ENCODE peak calls at places on chromosomes 1 and 21, in eight cellular contexts. F is uterus, U is gastrocnemius medialis, Z is HCT116, P is heart left ventricle, K is prostate gland, S is breast epithelium, D is adrenal gland. N is an unnamed sample.

GRCh38 chr21:38774152-38774551 is 31.6 kb upstream of the ETS2 start:
- DNase-seq in F (no peak), U (no peak), Z (no peak), P (no peak), K (no peak), S (no peak), D (no peak), N (no peak)

GRCh38 chr1:183480971-183481431 is 8.7 kb downstream of the SMG7 start:
- DNase-seq in F (no peak), U (no peak), Z (no peak), P (no peak), K (no peak), S (no peak), D (no peak), N (no peak)

GRCh38 chr1:95169544-95169943 is 52.4 kb downstream of the TLCD4 start:
- DNase-seq in F (no peak), U (no peak), Z (peak), P (no peak), K (no peak), S (no peak), D (no peak), N (no peak)

GRCh38 chr1:29639741-29640427 is 403.6 kb downstream of the PTPRU start:
- DNase-seq in F (no peak), U (no peak), Z (peak), P (no peak), K (no peak), S (peak), D (peak), N (no peak)

GRCh38 chr1:55179177-55179835 is 35.9 kb downstream of the USP24 start:
- DNase-seq in F (no peak), U (no peak), Z (no peak), P (no peak), K (no peak), S (no peak), D (no peak), N (no peak)

GRCh38 chr1:67570473-67571143 is 114.4 kb upstream of the GADD45A start:
- DNase-seq in F (no peak), U (no peak), Z (no peak), P (no peak), K (no peak), S (no peak), D (no peak), N (no peak)

GRCh38 chr1:228016181-228016510 is 9.3 kb downstream of the WNT3A start:
- DNase-seq in F (no peak), U (no peak), Z (no peak), P (no peak), K (no peak), S (peak), D (no peak), N (no peak)

GRCh38 chr1:160167056-160167455 is 15.7 kb downstream of the ATP1A4 start:
- DNase-seq in F (no peak), U (no peak), Z (no peak), P (no peak), K (no peak), S (no peak), D (peak), N (no peak)

GRCh38 chr1:69858534-69858933 is 290.8 kb downstream of the LRRC7 start:
- DNase-seq in F (no peak), U (no peak), Z (no peak), P (no peak), K (no peak), S (no peak), D (no peak), N (no peak)

GRCh38 chr1:182685186-182685585 is 799 bp upstream of the RGS8 start:
- DNase-seq in F (no peak), U (no peak), Z (no peak), P (no peak), K (no peak), S (no peak), D (no peak), N (no peak)

GRCh38 chr1:204376919-204377799 is 17.4 kb upstream of the PLEKHA6 start:
- DNase-seq in F (no peak), U (peak), Z (peak), P (no peak), K (no peak), S (no peak), D (no peak), N (no peak)

GRCh38 chr1:78651247-78651646 is 1.6 kb downstream of the IFI44 start:
- DNase-seq in F (no peak), U (no peak), Z (no peak), P (no peak), K (no peak), S (no peak), D (no peak), N (no peak)

GRCh38 chr1:208431721-208432120 is 187.5 kb upstream of the PLXNA2 start:
- DNase-seq in F (no peak), U (no peak), Z (no peak), P (no peak), K (no peak), S (no peak), D (no peak), N (no peak)

GRCh38 chr1:223742861-223743517 is 30.6 kb downstream of the CAPN2 start:
- DNase-seq in F (no peak), U (no peak), Z (no peak), P (no peak), K (no peak), S (no peak), D (no peak), N (no peak)

GRCh38 chr1:94258873-94259331 is 21.5 kb upstream of the ARHGAP29 start:
- DNase-seq in F (peak), U (peak), Z (peak), P (peak), K (peak), S (peak), D (peak), N (no peak)

GRCh38 chr1:199815947-199816346 is 211.6 kb upstream of the NR5A2 start:
- DNase-seq in F (no peak), U (no peak), Z (no peak), P (no peak), K (no peak), S (no peak), D (no peak), N (no peak)

GRCh38 chr1:161085165-161085564 is 4.2 kb downstream of the NECTIN4 start:
- DNase-seq in F (no peak), U (no peak), Z (no peak), P (no peak), K (no peak), S (no peak), D (no peak), N (no peak)

GRCh38 chr1:31095298-31095981 is 29.9 kb upstream of the PUM1 start:
- DNase-seq in F (no peak), U (no peak), Z (no peak), P (no peak), K (no peak), S (no peak), D (no peak), N (no peak)

GRCh38 chr1:91404151-91405012 is at the start of gene HFM1:
- DNase-seq in F (peak), U (peak), Z (peak), P (peak), K (peak), S (peak), D (peak), N (no peak)

GRCh38 chr1:162605225-162605927 is 26.9 kb upstream of the DDR2 start:
- DNase-seq in F (no peak), U (no peak), Z (peak), P (no peak), K (no peak), S (no peak), D (no peak), N (no peak)

GRCh38 chr1:66506393-66506687 is 27.6 kb upstream of the SGIP1 start:
- DNase-seq in F (no peak), U (no peak), Z (no peak), P (no peak), K (no peak), S (no peak), D (no peak), N (no peak)

GRCh38 chr1:40939320-40940059 is 40.0 kb upstream of the CTPS1 start:
- DNase-seq in F (peak), U (peak), Z (no peak), P (peak), K (no peak), S (no peak), D (no peak), N (no peak)

GRCh38 chr1:217333939-217334338 is 297.0 kb downstream of the GPATCH2 start:
- DNase-seq in F (no peak), U (no peak), Z (peak), P (no peak), K (no peak), S (no peak), D (no peak), N (no peak)

GRCh38 chr1:172109357-172109756 is 268.1 kb downstream of the DNM3 start:
- DNase-seq in F (no peak), U (no peak), Z (no peak), P (no peak), K (no peak), S (no peak), D (peak), N (no peak)

GRCh38 chr1:22119626-22120468 is 23.1 kb downstream of the WNT4 start:
- DNase-seq in F (peak), U (no peak), Z (no peak), P (peak), K (no peak), S (no peak), D (no peak), N (no peak)

GRCh38 chr1:83931658-83932253 is 67.2 kb downstream of the TTLL7 start:
- DNase-seq in F (no peak), U (no peak), Z (peak), P (no peak), K (peak), S (no peak), D (no peak), N (no peak)

GRCh38 chr1:203290261-203291089 is 14.8 kb upstream of the BTG2 start:
- DNase-seq in F (peak), U (peak), Z (no peak), P (peak), K (peak), S (peak), D (peak), N (peak)

GRCh38 chr1:156543066-156543465 is 29.3 kb downstream of the IQGAP3 start:
- DNase-seq in F (no peak), U (no peak), Z (no peak), P (no peak), K (no peak), S (no peak), D (no peak), N (no peak)

GRCh38 chr1:233673947-233674431 is 60.1 kb downstream of the KCNK1 start:
- DNase-seq in F (no peak), U (no peak), Z (no peak), P (no peak), K (no peak), S (no peak), D (no peak), N (no peak)

GRCh38 chr1:222010306-222010705 is 268.4 kb upstream of the DUSP10 start:
- DNase-seq in F (no peak), U (no peak), Z (no peak), P (no peak), K (no peak), S (no peak), D (no peak), N (no peak)

GRCh38 chr1:89910780-89911179 is 84.1 kb upstream of the ZNF326 start:
- DNase-seq in F (no peak), U (no peak), Z (peak), P (no peak), K (no peak), S (no peak), D (no peak), N (no peak)

GRCh38 chr1:70115315-70115714 is 90.1 kb downstream of the LRRC40 start:
- DNase-seq in F (no peak), U (no peak), Z (no peak), P (no peak), K (no peak), S (no peak), D (no peak), N (no peak)

GRCh38 chr1:54764132-54764921 is at the start of gene PARS2:
- DNase-seq in F (peak), U (peak), Z (peak), P (peak), K (peak), S (peak), D (peak), N (peak)

GRCh38 chr1:9942399-9942938 is 722 bp downstream of the LZIC start:
- DNase-seq in F (no peak), U (no peak), Z (no peak), P (no peak), K (no peak), S (no peak), D (no peak), N (no peak)

GRCh38 chr1:244945109-244945671 is 80.8 kb upstream of the HNRNPU start:
- DNase-seq in F (no peak), U (no peak), Z (no peak), P (no peak), K (no peak), S (no peak), D (no peak), N (no peak)

GRCh38 chr1:53346007-53346813 is 18.3 kb upstream of the LRP8 start:
- DNase-seq in F (no peak), U (no peak), Z (no peak), P (no peak), K (no peak), S (peak), D (peak), N (no peak)

GRCh38 chr1:228408041-228408868 is 1.6 kb upstream of the TRIM11 start:
- DNase-seq in F (no peak), U (no peak), Z (no peak), P (no peak), K (no peak), S (no peak), D (peak), N (no peak)

GRCh38 chr1:151536499-151536898 is 3.6 kb upstream of the TUFT1 start:
- DNase-seq in F (no peak), U (no peak), Z (no peak), P (no peak), K (no peak), S (no peak), D (no peak), N (no peak)

GRCh38 chr21:42252778-42253340 is 33.9 kb downstream of the ABCG1 start:
- DNase-seq in F (no peak), U (no peak), Z (no peak), P (peak), K (no peak), S (no peak), D (no peak), N (no peak)
- H3K4me3 ChIP-seq in F (no peak), U (no peak), Z (no peak), P (no peak), K (no peak), S (no peak), D (no peak), N (no peak)

DNA sequence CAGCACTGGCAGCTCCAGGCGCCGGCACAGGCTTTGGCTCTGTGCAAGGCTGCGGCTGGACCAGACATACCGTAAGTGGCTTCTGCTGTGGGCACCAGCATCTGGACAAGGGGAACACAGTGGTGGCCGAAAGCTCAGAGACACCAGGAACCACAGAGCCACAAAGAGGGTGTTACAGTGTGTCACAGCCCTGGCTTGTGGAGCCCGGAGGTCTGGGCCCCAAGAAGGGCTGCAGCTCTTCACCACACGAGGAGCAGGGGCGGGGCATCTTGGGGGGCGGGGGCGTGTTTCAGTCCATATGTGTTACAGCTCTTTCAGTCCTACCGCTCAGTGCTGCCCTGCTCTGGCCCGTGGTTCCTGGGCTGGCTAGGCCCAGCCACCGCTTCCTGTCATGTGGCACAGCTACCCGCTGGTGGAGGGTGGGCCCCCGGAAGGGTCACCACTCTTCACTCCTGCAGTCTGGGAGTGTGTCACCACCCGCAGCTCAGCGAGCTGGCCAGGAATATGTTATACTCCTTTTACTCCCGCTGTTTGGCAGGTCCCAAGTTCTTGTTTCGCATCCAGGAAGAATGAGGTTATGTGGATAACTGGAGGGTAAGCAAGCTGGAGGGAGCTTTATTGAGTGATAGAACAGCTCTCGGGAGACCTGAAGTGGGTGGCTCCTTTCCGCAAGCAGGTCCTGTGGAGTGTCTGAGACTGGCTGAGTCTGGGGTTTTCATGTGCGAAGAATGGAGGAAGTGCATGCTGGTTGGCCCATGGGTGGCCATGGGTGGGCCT is 3.3 kb upstream of the LSM10 start:
- DNase-seq in F (peak), U (peak), Z (peak), P (peak), K (no peak), S (peak), D (peak), N (peak)
- TF ChIP-seq POLR2A in F (no peak), U (peak), Z (peak), P (no peak), K (no peak), S (no peak), D (no peak), N (no peak)

DNA sequence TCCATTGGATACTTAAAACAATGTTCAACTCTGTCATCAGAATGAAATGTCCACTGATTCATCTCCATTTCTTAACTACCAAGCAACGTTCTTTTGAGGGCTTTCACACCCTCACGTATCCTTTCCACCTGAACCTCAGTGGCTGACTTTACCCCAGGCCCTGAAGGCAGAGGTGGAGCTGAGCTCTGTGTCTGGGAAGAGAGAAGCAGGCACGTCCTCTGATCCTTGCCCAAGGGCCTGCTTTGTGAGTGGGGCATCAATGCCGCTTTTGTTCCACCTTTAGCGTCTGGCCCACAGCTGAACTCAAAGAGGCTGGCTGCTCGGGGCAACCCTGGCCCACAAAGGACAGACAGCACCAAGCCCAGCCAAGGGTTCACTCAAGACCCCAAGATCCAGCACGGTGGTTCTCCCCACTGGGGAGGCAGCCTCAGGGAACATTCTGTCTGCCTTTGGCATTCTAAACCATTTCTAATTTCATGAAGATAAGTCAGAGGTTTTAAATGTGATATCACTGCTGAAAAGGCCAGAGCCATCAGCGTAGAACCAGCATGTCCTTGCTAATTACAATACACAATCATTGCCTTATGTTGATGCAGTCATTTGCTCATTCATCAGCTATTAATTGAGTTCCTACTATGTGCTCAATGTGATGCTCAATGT is 126.0 kb upstream of the UBE2U start:
- DNase-seq in F (no peak), U (no peak), Z (no peak), P (no peak), K (no peak), S (no peak), D (no peak), N (no peak)
- H3K27ac ChIP-seq in F (no peak), U (no peak), Z (no peak), P (no peak), K (no peak), S (no peak), D (no peak), N (peak)

GRCh38 chr1:145977486-145978476 is 13.3 kb downstream of the POLR3GL start:
- DNase-seq in F (peak), U (peak), Z (peak), P (peak), K (peak), S (peak), D (peak), N (no peak)
- H3K4me3 ChIP-seq in F (no peak), U (peak), Z (no peak), P (peak), K (no peak), S (peak), D (no peak), N (no peak)

GRCh38 chr1:153730468-153730988 is 2.7 kb downstream of the INTS3 start:
- DNase-seq in F (no peak), U (no peak), Z (no peak), P (no peak), K (no peak), S (no peak), D (no peak), N (no peak)

GRCh38 chr1:153723687-153724086 is 4.2 kb upstream of the INTS3 start:
- DNase-seq in F (no peak), U (no peak), Z (no peak), P (no peak), K (no peak), S (no peak), D (no peak), N (no peak)

GRCh38 chr1:153728305-153729066 is 636 bp downstream of the INTS3 start:
- DNase-seq in F (peak), U (no peak), Z (no peak), P (peak), K (peak), S (no peak), D (peak), N (no peak)

GRCh38 chr1:153727463-153728304 is at the start of gene INTS3:
- DNase-seq in F (peak), U (peak), Z (peak), P (peak), K (peak), S (peak), D (peak), N (peak)
- TF ChIP-seq POLR2A in F (peak), U (peak), Z (peak), P (no peak), K (peak), S (peak), D (peak), N (peak)

N was measured in esophagus squamous epithelium.